ENCODE peak calls at places on chromosomes 4 and X, in ten cellular contexts. T is lung; R is epithelial cell of esophagus; B is left ventricle myocardium inferior; G is CD4-positive, alpha-beta T cell; A is MM.1S; X is OCI-LY7; U is cardiac fibroblast; K is heart left ventricle; N is HFFc6. F is an unnamed sample.
A peak's percentile ranks its signal among the peaks of the same experiment; 100 is the strongest.

GRCh38 chrX:33434256-33435092 is 223.1 kb upstream of the DMD start:
- DNase-seq in T (peak; percentile 50), R (peak; percentile 53), B (peak; percentile 14), G (no peak), A (peak; percentile 56), X (peak; percentile 73), U (peak; percentile 60), K (peak; percentile 13), N (peak; percentile 7), F (peak; percentile 83)

GRCh38 chrX:11787564-11787963 is 29.5 kb downstream of the MSL3 start:
- DNase-seq in T (peak; percentile 50), R (peak; percentile 53), B (peak; percentile 36), G (peak; percentile 67), A (no peak), X (peak; percentile 15), U (peak; percentile 67), K (peak; percentile 37), N (peak; percentile 53), F (peak; percentile 80)

GRCh38 chr4:107153228-107153627 is 117.1 kb upstream of the DKK2 start:
- DNase-seq in T (no peak), R (peak; percentile 19), B (no peak), G (no peak), A (no peak), X (no peak), U (peak; percentile 33), K (no peak), N (peak; percentile 21), F (peak; percentile 7)

GRCh38 chrX:29992083-29992482 is 223.3 kb upstream of the MAGEB2 start:
- DNase-seq in T (no peak), R (no peak), B (no peak), G (no peak), A (no peak), X (no peak), U (no peak), K (no peak), N (no peak), F (no peak)

GRCh38 chrX:40502688-40503087 is 78.1 kb upstream of the ATP6AP2 start:
- DNase-seq in T (no peak), R (no peak), B (no peak), G (no peak), A (no peak), X (no peak), U (no peak), K (no peak), N (no peak), F (no peak)

GRCh38 chr4:71595576-71596108 is 188.2 kb downstream of the GC start:
- DNase-seq in T (no peak), R (peak; percentile 92), B (no peak), G (no peak), A (no peak), X (no peak), U (no peak), K (no peak), N (no peak), F (no peak)

GRCh38 chr4:40283968-40284367 is 51.2 kb upstream of the CHRNA9 start:
- DNase-seq in T (no peak), R (peak; percentile 80), B (no peak), G (peak; percentile 74), A (no peak), X (peak; percentile 63), U (peak; percentile 68), K (no peak), N (no peak), F (no peak)

GRCh38 chrX:34341258-34341657 is 209.1 kb upstream of the FAM47A start:
- DNase-seq in T (no peak), R (peak; percentile 11), B (no peak), G (no peak), A (no peak), X (no peak), U (peak; percentile 8), K (no peak), N (no peak), F (no peak)

GRCh38 chrX:126770179-126770578 is 49.4 kb upstream of the PRR32 start:
- DNase-seq in T (no peak), R (peak; percentile 13), B (no peak), G (no peak), A (peak; percentile 61), X (peak; percentile 3), U (peak; percentile 7), K (no peak), N (no peak), F (no peak)

GRCh38 chr4:73725499-73725898 is 14.9 kb upstream of the CXCL8 start:
- DNase-seq in T (no peak), R (no peak), B (no peak), G (no peak), A (no peak), X (no peak), U (no peak), K (no peak), N (no peak), F (no peak)

GRCh38 chr4:184534511-184535391 is 60.4 kb upstream of the IRF2 start:
- DNase-seq in T (no peak), R (peak; percentile 15), B (no peak), G (no peak), A (peak; percentile 87), X (peak; percentile 80), U (peak; percentile 88), K (no peak), N (peak; percentile 85), F (no peak)

GRCh38 chr4:26737385-26737784 is 123.3 kb upstream of the STIM2 start:
- DNase-seq in T (no peak), R (no peak), B (no peak), G (no peak), A (no peak), X (no peak), U (no peak), K (no peak), N (no peak), F (no peak)

GRCh38 chrX:37998586-37999267 is 7.6 kb upstream of the SYTL5 start:
- DNase-seq in T (no peak), R (peak; percentile 83), B (no peak), G (no peak), A (no peak), X (no peak), U (peak; percentile 80), K (no peak), N (peak; percentile 6), F (no peak)

GRCh38 chr4:161254375-161254774 is 909.4 kb downstream of the FSTL5 start:
- DNase-seq in T (no peak), R (peak; percentile 1), B (no peak), G (no peak), A (peak; percentile 11), X (no peak), U (no peak), K (no peak), N (no peak), F (no peak)
- TF ChIP-seq CTCF in T (no peak), R (no peak), B (no peak), G (no peak), A (peak; percentile 30), X (peak; percentile 19), U (no peak), K (no peak), N (no peak), F (no peak)

DNA sequence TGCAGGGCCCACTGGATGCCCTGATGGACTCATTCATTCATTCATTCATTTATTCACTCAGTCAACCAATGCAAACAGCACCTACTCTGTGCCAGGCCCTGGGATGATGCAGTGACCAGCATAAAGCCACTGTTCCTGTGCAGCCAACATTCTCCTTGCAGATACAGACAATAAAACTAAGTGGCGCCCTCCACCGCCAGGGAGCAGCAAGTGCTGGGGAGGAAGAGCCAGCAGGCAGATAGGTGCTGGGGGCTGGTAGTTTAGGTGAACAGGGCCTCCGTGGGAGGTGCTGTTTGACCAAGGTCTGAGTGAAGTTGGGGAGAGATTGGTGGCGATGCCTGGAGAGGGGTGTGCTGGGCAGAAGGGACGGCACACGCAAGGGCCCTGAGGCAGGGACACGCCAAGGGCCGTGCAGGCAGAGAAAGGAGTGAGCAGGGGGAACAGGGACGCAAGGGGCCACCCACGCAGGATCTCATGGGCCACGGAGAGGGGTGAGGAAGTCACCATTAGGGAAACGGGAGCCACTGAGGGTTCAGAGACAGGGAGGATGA is 65.5 kb downstream of the WFS1 start:
- DNase-seq in T (no peak), R (no peak), B (no peak), G (no peak), A (no peak), X (no peak), U (no peak), K (no peak), N (no peak), F (no peak)
- TF ChIP-seq CTCF in T (no peak), R (no peak), B (no peak), G (no peak), A (peak; percentile 24), X (peak; percentile 27), U (no peak), K (no peak), N (peak; percentile 46), F (no peak)

DNA sequence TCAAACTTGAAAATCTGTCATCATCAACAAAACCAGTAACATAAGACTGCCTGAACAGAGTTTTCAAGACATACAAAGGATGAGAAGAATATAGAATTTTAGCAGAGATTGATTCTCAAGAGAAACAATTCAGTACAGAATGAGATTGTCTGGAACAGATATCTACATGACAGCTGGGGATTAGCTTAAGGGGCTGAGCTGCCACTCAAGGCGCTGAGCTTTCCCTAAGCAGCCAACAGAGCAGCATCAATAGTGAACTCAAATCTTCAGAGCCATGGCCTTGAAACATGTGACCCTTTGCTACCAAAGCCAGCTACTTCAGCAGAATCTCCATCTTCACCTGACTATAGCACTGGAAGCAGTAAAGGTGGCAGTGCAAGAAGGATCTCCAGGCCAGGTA is 24.3 kb upstream of the PCDH10 start:
- DNase-seq in T (no peak), R (no peak), B (no peak), G (no peak), A (no peak), X (no peak), U (no peak), K (no peak), N (no peak), F (no peak)
- TF ChIP-seq CTCF in T (no peak), R (no peak), B (no peak), G (no peak), A (no peak), X (no peak), U (no peak), K (no peak), N (no peak), F (no peak)

GRCh38 chr4:8238515-8239053 is 31.0 kb upstream of the HTRA3 start:
- DNase-seq in T (no peak), R (no peak), B (no peak), G (no peak), A (no peak), X (peak; percentile 37), U (no peak), K (no peak), N (no peak), F (peak; percentile 68)
- TF ChIP-seq CTCF in T (no peak), R (peak; percentile 26), B (peak; percentile 45), G (no peak), A (peak; percentile 38), X (peak; percentile 51), U (peak; percentile 39), K (peak; percentile 5), N (peak; percentile 76), F (peak; percentile 60)

F was measured in nephron progenitor cell.